ENCODE peak calls at places on chromosomes 3 and 15, in eight cellular contexts. N is MM.1S, M is cardiac muscle cell, B is Peyer's patch, J is fibroblast of lung, X is GM12878, P is OCI-LY7, H is hepatocyte. L is an unnamed sample.
A peak's percentile ranks its signal among the peaks of the same experiment; 100 is the strongest.

GRCh38 chr15:39248204-39248603 is 332.7 kb upstream of the THBS1 start:
- DNase-seq in N (no peak), M (peak; percentile 66), B (no peak), J (peak; percentile 23), X (no peak), P (no peak), H (no peak), L (peak; percentile 68)

GRCh38 chr15:80906159-80906775 is 83.4 kb downstream of the MESD start:
- DNase-seq in N (no peak), M (no peak), B (no peak), J (peak; percentile 27), X (no peak), P (no peak), H (no peak), L (no peak)

GRCh38 chr3:188152660-188153497 is 1.1 kb upstream of the LPP start:
- DNase-seq in N (no peak), M (peak; percentile 76), B (peak; percentile 72), J (peak; percentile 79), X (no peak), P (peak; percentile 30), H (peak; percentile 78), L (peak; percentile 73)

GRCh38 chr3:115148142-115148790 is 1.2 kb upstream of the ZBTB20 start:
- DNase-seq in N (no peak), M (peak; percentile 22), B (no peak), J (peak; percentile 22), X (no peak), P (no peak), H (no peak), L (no peak)

GRCh38 chr3:104368760-104369159 is 997.9 kb upstream of the ALCAM start:
- DNase-seq in N (no peak), M (no peak), B (no peak), J (no peak), X (no peak), P (no peak), H (no peak), L (no peak)

GRCh38 chr3:177905173-177905894 is 630.9 kb upstream of the KCNMB2 start:
- DNase-seq in N (no peak), M (peak; percentile 93), B (no peak), J (peak; percentile 76), X (no peak), P (no peak), H (no peak), L (no peak)

GRCh38 chr3:166575166-166575565 is 737.9 kb upstream of the BCHE start:
- DNase-seq in N (no peak), M (no peak), B (no peak), J (no peak), X (no peak), P (no peak), H (no peak), L (no peak)

GRCh38 chr3:17023006-17023664 is 138.4 kb downstream of the PLCL2 start:
- DNase-seq in N (no peak), M (no peak), B (no peak), J (no peak), X (peak; percentile 56), P (no peak), H (no peak), L (no peak)

GRCh38 chr3:39064646-39065045 is 12.8 kb downstream of the WDR48 start:
- DNase-seq in N (no peak), M (no peak), B (no peak), J (no peak), X (no peak), P (no peak), H (no peak), L (no peak)

GRCh38 chr15:95742836-95743235 is 587.7 kb upstream of the NR2F2 start:
- DNase-seq in N (no peak), M (peak; percentile 14), B (no peak), J (no peak), X (no peak), P (no peak), H (no peak), L (no peak)

GRCh38 chr3:141103503-141103902 is 52.4 kb downstream of the SPSB4 start:
- DNase-seq in N (no peak), M (no peak), B (no peak), J (no peak), X (no peak), P (no peak), H (no peak), L (no peak)

GRCh38 chr3:58998476-58999117 is 51.2 kb downstream of the CFAP20DC start:
- DNase-seq in N (no peak), M (peak; percentile 80), B (no peak), J (peak; percentile 92), X (no peak), P (no peak), H (peak; percentile 54), L (no peak)

GRCh38 chr3:46276497-46277099 is 34.3 kb downstream of the CCR3 start:
- DNase-seq in N (peak; percentile 81), M (peak; percentile 3), B (peak; percentile 76), J (no peak), X (no peak), P (peak; percentile 38), H (peak; percentile 67), L (peak; percentile 82)

GRCh38 chr15:89111352-89111751 is 23.1 kb downstream of the ABHD2 start:
- DNase-seq in N (no peak), M (no peak), B (no peak), J (no peak), X (no peak), P (no peak), H (no peak), L (no peak)
- H3K4me1 ChIP-seq in N (peaks cover 64% of the 10 kb centered on the region), M (peaks cover 86% of the 10 kb centered on the region), B (no peaks in the 10 kb centered on the region), J (peaks cover 5% of the 10 kb centered on the region), X (peaks cover 8% of the 10 kb centered on the region), P (peaks cover 9% of the 10 kb centered on the region), H (peaks cover 51% of the 10 kb centered on the region), L (peaks cover 38% of the 10 kb centered on the region)

DNA sequence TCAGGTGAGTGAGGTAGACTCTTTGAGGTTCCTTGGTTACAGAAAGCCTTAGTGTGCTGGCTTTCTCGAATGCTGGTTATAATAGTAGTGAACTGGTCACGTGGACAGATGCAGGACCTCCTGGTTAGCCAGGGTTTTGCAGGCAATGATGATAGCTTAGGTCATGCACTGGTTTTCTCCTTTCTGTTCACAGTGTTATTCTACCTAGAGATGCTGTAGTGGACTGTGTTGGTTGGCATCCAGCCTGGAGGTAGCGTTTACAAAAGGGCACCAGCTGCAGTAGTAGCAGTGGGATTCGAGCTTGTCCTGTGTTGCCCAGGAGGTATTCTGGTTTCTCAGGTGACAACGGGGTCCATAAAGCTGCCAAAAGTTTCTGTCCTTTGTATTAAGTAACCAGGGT is 27.0 kb downstream of the PCCB start:
- DNase-seq in N (no peak), M (no peak), B (no peak), J (no peak), X (no peak), P (no peak), H (no peak), L (no peak)
- H3K36me3 ChIP-seq in N (no peaks in the 10 kb centered on the region), M (no peaks in the 10 kb centered on the region), B (no peaks in the 10 kb centered on the region), J (no peaks in the 10 kb centered on the region), X (peaks cover 4% of the 10 kb centered on the region), P (peaks cover 67% of the 10 kb centered on the region), H (no peaks in the 10 kb centered on the region), L (peaks cover 4% of the 10 kb centered on the region)

GRCh38 chr3:43998374-43998840 is 243.3 kb upstream of the TOPAZ1 start:
- DNase-seq in N (peak; percentile 19), M (no peak), B (no peak), J (peak; percentile 15), X (no peak), P (peak; percentile 44), H (peak; percentile 12), L (no peak)

GRCh38 chr3:43995078-43995928 is 246.4 kb upstream of the TOPAZ1 start:
- DNase-seq in N (peak; percentile 51), M (peak; percentile 19), B (no peak), J (peak; percentile 27), X (no peak), P (peak; percentile 65), H (peak; percentile 67), L (no peak)

GRCh38 chr3:43995929-43996378 is 245.7 kb upstream of the TOPAZ1 start:
- DNase-seq in N (peak; percentile 19), M (no peak), B (no peak), J (no peak), X (no peak), P (peak; percentile 15), H (no peak), L (no peak)

GRCh38 chr3:43997788-43998373 is 243.8 kb upstream of the TOPAZ1 start:
- DNase-seq in N (no peak), M (no peak), B (no peak), J (peak; percentile 16), X (no peak), P (peak; percentile 40), H (no peak), L (no peak)

DNA sequence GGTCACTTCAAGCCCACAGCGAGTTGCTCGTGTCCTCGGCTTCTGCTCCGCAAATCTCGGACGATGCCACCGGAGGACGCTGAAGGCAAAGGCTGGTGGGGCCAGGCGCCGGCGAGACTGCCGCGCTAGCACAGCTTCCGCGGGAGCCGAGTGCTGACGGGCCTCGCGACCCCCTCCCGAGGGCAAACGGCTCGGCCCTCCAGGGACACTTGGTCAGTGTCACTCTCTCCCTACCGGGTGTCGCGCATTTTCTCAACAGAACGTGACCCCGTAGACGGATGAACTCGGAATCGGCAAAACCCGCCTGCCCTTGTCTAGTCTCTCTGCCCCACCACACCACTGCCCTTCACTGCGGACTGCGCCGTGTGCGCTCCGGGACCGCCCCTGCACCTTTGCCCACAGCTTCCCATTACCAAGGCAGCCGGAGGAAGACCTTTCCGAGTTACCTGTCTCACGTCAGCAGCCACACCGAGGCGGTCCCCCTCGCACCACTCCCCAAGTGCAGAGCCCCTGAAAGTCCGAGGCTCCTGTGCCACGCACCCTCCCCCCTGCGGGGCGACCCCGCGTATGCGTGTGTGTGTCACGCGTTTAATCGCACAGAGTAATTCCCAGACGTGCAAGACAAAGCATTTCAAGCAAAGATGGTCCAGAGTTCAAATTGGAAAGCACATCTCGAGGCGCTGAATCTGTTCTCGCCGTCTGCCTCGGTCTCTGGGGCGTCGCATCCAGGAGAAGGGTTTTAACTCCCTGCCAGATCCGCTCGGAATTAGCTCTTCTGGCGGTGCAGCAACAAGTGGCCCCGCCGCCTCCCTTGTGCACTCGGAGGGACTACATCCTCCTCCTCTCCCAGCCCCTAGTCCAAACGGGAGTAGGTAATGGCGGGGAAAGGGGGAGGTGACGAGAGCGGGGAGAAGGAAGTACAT is 245.0 kb upstream of the TOPAZ1 start:
- DNase-seq in N (peak; percentile 72), M (peak; percentile 29), B (no peak), J (peak; percentile 59), X (no peak), P (peak; percentile 65), H (peak; percentile 74), L (peak; percentile 71)
- TF ChIP-seq CTCF in N (peak; percentile 53), M (no peak), B (no peak), J (peak; percentile 47), X (peak; percentile 42), P (peak; percentile 67), H (peak; percentile 49), L (no peak)

GRCh38 chr3:132283440-132283839 is 33.8 kb upstream of the ACP3 start:
- DNase-seq in N (peak; percentile 15), M (peak; percentile 91), B (no peak), J (peak; percentile 69), X (no peak), P (no peak), H (peak; percentile 45), L (no peak)

GRCh38 chr3:132285620-132285945 is 31.6 kb upstream of the ACP3 start:
- DNase-seq in N (no peak), M (peak; percentile 28), B (no peak), J (peak; percentile 50), X (no peak), P (no peak), H (peak; percentile 26), L (no peak)

GRCh38 chr3:132284006-132284405 is 33.2 kb upstream of the ACP3 start:
- DNase-seq in N (no peak), M (peak; percentile 63), B (no peak), J (peak; percentile 20), X (no peak), P (no peak), H (no peak), L (no peak)

GRCh38 chr3:132286035-132286434 is 31.2 kb upstream of the ACP3 start:
- DNase-seq in N (no peak), M (no peak), B (no peak), J (no peak), X (no peak), P (no peak), H (no peak), L (no peak)

GRCh38 chr3:132284756-132285619 is 32.2 kb upstream of the ACP3 start:
- DNase-seq in N (no peak), M (no peak), B (peak; percentile 77), J (no peak), X (no peak), P (no peak), H (peak; percentile 61), L (peak; percentile 69)
- H3K4me1 ChIP-seq in N (peaks cover 4% of the 10 kb centered on the region), M (peaks cover 54% of the 10 kb centered on the region), B (no peaks in the 10 kb centered on the region), J (peaks cover 3% of the 10 kb centered on the region), X (no peaks in the 10 kb centered on the region), P (no peaks in the 10 kb centered on the region), H (peaks cover 24% of the 10 kb centered on the region), L (peaks cover 9% of the 10 kb centered on the region)

L was measured in upper lobe of right lung.